ENCODE peak calls at places on chromosome 14, in eight cellular contexts. One of them, this sample, is unnamed.

GRCh38 chr14:105498430-105499255 is 7.6 kb downstream of the TEDC1 start:
- DNase-seq in stimulated activated CD8-positive, alpha-beta memory T cell treated with anti-CD3 and anti-CD28 coated beads, Interleukin-4, amount 100 ng/mL, for 48 hours: no peak
- DNase-seq in T-helper 2 cell treated with Interferon-gamma antibody and Interleukin-4, amounts not matched to agents 5 μg/mL and 100 μg/mL, for 36 hours: no peak
- DNase-seq in activated gamma-delta T cell treated with Interleukin-2 at 50 U/mL for 16 hours: no peak
- DNase-seq in NCI-H187 treated with DMSO at 0.1 percent for 48 hours: no peak
- DNase-seq in cardiac fibroblast: no peak
- DNase-seq in NCI-H1694 treated with DMSO at 0.1 percent for 48 hours: no peak
- DNase-seq in EH: no peak
- DNase-seq in this sample: no peak

GRCh38 chr14:23173039-23173438 is 10.4 kb downstream of the SLC7A8 start:
- DNase-seq in NCI-H1694 treated with DMSO at 0.1 percent for 48 hours: no peak
- DNase-seq in cardiac fibroblast: no peak
- DNase-seq in activated gamma-delta T cell treated with Interleukin-2 at 50 U/mL for 16 hours: no peak
- DNase-seq in stimulated activated CD8-positive, alpha-beta memory T cell treated with anti-CD3 and anti-CD28 coated beads, Interleukin-4, amount 100 ng/mL, for 48 hours: no peak
- DNase-seq in NCI-H187 treated with DMSO at 0.1 percent for 48 hours: no peak
- DNase-seq in T-helper 2 cell treated with Interferon-gamma antibody and Interleukin-4, amounts not matched to agents 5 μg/mL and 100 μg/mL, for 36 hours: no peak
- DNase-seq in EH: no peak
- DNase-seq in this sample: no peak

GRCh38 chr14:53450871-53451270 is 297.7 kb upstream of the DDHD1 start:
- DNase-seq in stimulated activated CD8-positive, alpha-beta memory T cell treated with anti-CD3 and anti-CD28 coated beads, Interleukin-4, amount 100 ng/mL, for 48 hours: no peak
- DNase-seq in T-helper 2 cell treated with Interferon-gamma antibody and Interleukin-4, amounts not matched to agents 5 μg/mL and 100 μg/mL, for 36 hours: no peak
- DNase-seq in NCI-H187 treated with DMSO at 0.1 percent for 48 hours: no peak
- DNase-seq in cardiac fibroblast: peak; percentile 25
- DNase-seq in NCI-H1694 treated with DMSO at 0.1 percent for 48 hours: no peak
- DNase-seq in activated gamma-delta T cell treated with Interleukin-2 at 50 U/mL for 16 hours: no peak
- DNase-seq in EH: peak; percentile 37
- DNase-seq in this sample: no peak

GRCh38 chr14:61582815-61583214 is 112.5 kb upstream of the HIF1A start:
- DNase-seq in activated gamma-delta T cell treated with Interleukin-2 at 50 U/mL for 16 hours: no peak
- DNase-seq in NCI-H187 treated with DMSO at 0.1 percent for 48 hours: no peak
- DNase-seq in EH: no peak
- DNase-seq in cardiac fibroblast: no peak
- DNase-seq in stimulated activated CD8-positive, alpha-beta memory T cell treated with anti-CD3 and anti-CD28 coated beads, Interleukin-4, amount 100 ng/mL, for 48 hours: no peak
- DNase-seq in NCI-H1694 treated with DMSO at 0.1 percent for 48 hours: no peak
- DNase-seq in T-helper 2 cell treated with Interferon-gamma antibody and Interleukin-4, amounts not matched to agents 5 μg/mL and 100 μg/mL, for 36 hours: no peak
- DNase-seq in this sample: no peak

GRCh38 chr14:81459912-81460311 is 59.8 kb upstream of the STON2 start:
- DNase-seq in T-helper 2 cell treated with Interferon-gamma antibody and Interleukin-4, amounts not matched to agents 5 μg/mL and 100 μg/mL, for 36 hours: no peak
- DNase-seq in EH: no peak
- DNase-seq in NCI-H1694 treated with DMSO at 0.1 percent for 48 hours: no peak
- DNase-seq in cardiac fibroblast: no peak
- DNase-seq in activated gamma-delta T cell treated with Interleukin-2 at 50 U/mL for 16 hours: no peak
- DNase-seq in stimulated activated CD8-positive, alpha-beta memory T cell treated with anti-CD3 and anti-CD28 coated beads, Interleukin-4, amount 100 ng/mL, for 48 hours: no peak
- DNase-seq in NCI-H187 treated with DMSO at 0.1 percent for 48 hours: no peak
- DNase-seq in this sample: no peak

GRCh38 chr14:102205560-102205959 is 65.9 kb downstream of the WDR20 start:
- DNase-seq in activated gamma-delta T cell treated with Interleukin-2 at 50 U/mL for 16 hours: no peak
- DNase-seq in stimulated activated CD8-positive, alpha-beta memory T cell treated with anti-CD3 and anti-CD28 coated beads, Interleukin-4, amount 100 ng/mL, for 48 hours: no peak
- DNase-seq in NCI-H187 treated with DMSO at 0.1 percent for 48 hours: no peak
- DNase-seq in T-helper 2 cell treated with Interferon-gamma antibody and Interleukin-4, amounts not matched to agents 5 μg/mL and 100 μg/mL, for 36 hours: no peak
- DNase-seq in EH: no peak
- DNase-seq in NCI-H1694 treated with DMSO at 0.1 percent for 48 hours: no peak
- DNase-seq in cardiac fibroblast: no peak
- DNase-seq in this sample: no peak

GRCh38 chr14:100237735-100238418 is 1.1 kb upstream of the YY1 start:
- DNase-seq in cardiac fibroblast: peak; percentile 59
- DNase-seq in NCI-H1694 treated with DMSO at 0.1 percent for 48 hours: peak; percentile 67
- DNase-seq in NCI-H187 treated with DMSO at 0.1 percent for 48 hours: no peak
- DNase-seq in EH: peak; percentile 68
- DNase-seq in T-helper 2 cell treated with Interferon-gamma antibody and Interleukin-4, amounts not matched to agents 5 μg/mL and 100 μg/mL, for 36 hours: peak; percentile 51
- DNase-seq in activated gamma-delta T cell treated with Interleukin-2 at 50 U/mL for 16 hours: peak; percentile 49
- DNase-seq in stimulated activated CD8-positive, alpha-beta memory T cell treated with anti-CD3 and anti-CD28 coated beads, Interleukin-4, amount 100 ng/mL, for 48 hours: peak; percentile 71
- DNase-seq in this sample: peak; percentile 10

GRCh38 chr14:77622562-77622961 is 6.1 kb upstream of the SPTLC2 start:
- DNase-seq in activated gamma-delta T cell treated with Interleukin-2 at 50 U/mL for 16 hours: no peak
- DNase-seq in NCI-H187 treated with DMSO at 0.1 percent for 48 hours: no peak
- DNase-seq in cardiac fibroblast: no peak
- DNase-seq in T-helper 2 cell treated with Interferon-gamma antibody and Interleukin-4, amounts not matched to agents 5 μg/mL and 100 μg/mL, for 36 hours: no peak
- DNase-seq in EH: no peak
- DNase-seq in NCI-H1694 treated with DMSO at 0.1 percent for 48 hours: no peak
- DNase-seq in stimulated activated CD8-positive, alpha-beta memory T cell treated with anti-CD3 and anti-CD28 coated beads, Interleukin-4, amount 100 ng/mL, for 48 hours: no peak
- DNase-seq in this sample: no peak